ENCODE peak calls at places on chromosomes 11 and 22, in eight cellular contexts. Q is left ventricle myocardium inferior, M is ovary, B is H1, K is HFF-Myc, I is GM20000, A is HL-60, O is mucosa of descending colon. X is an unnamed sample.

GRCh38 chr11:92393218-92393617 is 168.6 kb downstream of the FAT3 start:
- DNase-seq in A (no peak), Q (no peak), B (no peak), O (no peak), I (no peak), K (no peak), M (no peak), X (no peak)

GRCh38 chr11:124209824-124210357 is 26.7 kb downstream of the OR10D3 start:
- DNase-seq in M (no peak), Q (no peak), I (no peak), A (no peak), K (no peak), B (no peak), O (no peak), X (no peak)

GRCh38 chr11:7251836-7252682 is at the start of gene SYT9:
- DNase-seq in M (peak), B (peak), K (no peak), Q (no peak), O (peak), A (no peak), I (peak), X (peak)

GRCh38 chr11:128463386-128463829 is 124.0 kb downstream of the ETS1 start:
- DNase-seq in M (peak), A (no peak), O (no peak), I (no peak), Q (no peak), B (no peak), K (no peak), X (no peak)

GRCh38 chr11:122046846-122047245 is 69.2 kb downstream of the BLID start:
- DNase-seq in I (no peak), Q (no peak), K (no peak), B (no peak), O (no peak), M (no peak), A (no peak), X (no peak)

GRCh38 chr11:19458231-19458630 is 217.5 kb upstream of the E2F8 start:
- DNase-seq in K (no peak), A (no peak), I (no peak), M (no peak), B (no peak), O (no peak), Q (no peak), X (no peak)

GRCh38 chr11:63459586-63459985 is 31.4 kb downstream of the PLAAT5 start:
- DNase-seq in I (no peak), K (no peak), Q (no peak), B (peak), A (no peak), M (no peak), O (no peak), X (no peak)

GRCh38 chr22:38766076-38766777 is 10.4 kb upstream of the SUN2 start:
- DNase-seq in A (peak), O (peak), M (peak), K (peak), Q (peak), I (peak), B (peak), X (peak)

GRCh38 chr11:110296226-110297081 is at the start of gene RDX:
- DNase-seq in I (peak), Q (peak), A (peak), O (peak), M (peak), B (peak), K (peak), X (peak)
- TF ChIP-seq CTCF in I (peak), Q (peak), A (no peak), O (no peak), M (peak), B (no peak), K (no peak), X (no peak)

GRCh38 chr11:81007046-81007445 is 1566.2 kb upstream of the TENM4 start:
- DNase-seq in B (no peak), Q (no peak), O (no peak), K (no peak), M (no peak), A (no peak), I (peak), X (no peak)
- TF ChIP-seq CTCF in B (no peak), Q (no peak), O (no peak), K (no peak), M (no peak), A (no peak), I (no peak), X (no peak)

GRCh38 chr11:61080526-61080925 is 21.8 kb upstream of the CD5 start:
- DNase-seq in A (no peak), O (no peak), B (no peak), K (no peak), I (no peak), M (no peak), Q (no peak), X (no peak)
- TF ChIP-seq CTCF in A (no peak), O (no peak), B (no peak), K (no peak), I (no peak), M (no peak), Q (no peak), X (no peak)

DNA sequence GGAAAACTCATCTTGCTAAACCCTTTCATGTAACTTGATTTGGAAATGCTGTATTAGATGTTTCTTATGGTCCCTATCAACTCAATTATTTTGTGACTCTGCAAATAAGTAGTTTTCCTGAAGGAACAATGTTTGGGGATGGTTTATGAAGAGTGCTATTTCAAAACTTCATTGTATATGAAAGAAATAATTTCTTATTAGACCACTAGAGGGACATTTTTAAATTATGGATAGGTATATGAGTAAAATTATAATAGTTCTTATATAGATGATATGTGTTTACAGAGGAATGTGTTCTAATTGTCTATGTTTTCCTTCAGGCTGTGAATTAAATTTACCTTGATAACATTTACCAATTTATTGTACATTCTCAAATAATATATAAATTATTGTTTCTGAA is 509.4 kb upstream of the RAG2 start:
- DNase-seq in A (no peak), B (no peak), K (no peak), M (no peak), O (no peak), I (no peak), Q (no peak), X (no peak)
- TF ChIP-seq CTCF in A (no peak), B (no peak), K (no peak), M (no peak), O (no peak), I (no peak), Q (no peak), X (peak)

GRCh38 chr11:57324886-57325734 is at the start of gene TNKS1BP1:
- DNase-seq in B (peak), O (peak), K (peak), A (peak), Q (peak), M (peak), I (peak), X (peak)

GRCh38 chr11:57322881-57323467 is 1.8 kb downstream of the TNKS1BP1 start:
- DNase-seq in O (no peak), A (no peak), I (no peak), K (no peak), B (no peak), Q (no peak), M (no peak), X (no peak)

GRCh38 chr11:57321996-57322880 is 2.5 kb downstream of the TNKS1BP1 start:
- DNase-seq in Q (peak), K (peak), A (no peak), M (peak), O (peak), I (no peak), B (peak), X (peak)

GRCh38 chr11:57324154-57324885 is 432 bp downstream of the TNKS1BP1 start:
- DNase-seq in B (peak), M (peak), I (no peak), O (peak), K (no peak), Q (peak), A (peak), X (peak)

GRCh38 chr11:57323503-57324153 is 1.1 kb downstream of the TNKS1BP1 start:
- DNase-seq in O (peak), I (no peak), A (no peak), M (peak), B (no peak), Q (no peak), K (no peak), X (no peak)
- TF ChIP-seq CTCF in O (no peak), I (no peak), A (no peak), M (no peak), B (no peak), Q (peak), K (no peak), X (no peak)

GRCh38 chr22:30637701-30638114 is 2.1 kb downstream of the SLC35E4 start:
- DNase-seq in B (no peak), I (no peak), K (no peak), M (no peak), Q (no peak), O (no peak), A (no peak), X (no peak)

GRCh38 chr22:30634477-30635233 is 926 bp upstream of the SLC35E4 start:
- DNase-seq in I (peak), O (peak), A (peak), B (peak), K (peak), Q (peak), M (peak), X (peak)

GRCh38 chr22:30636226-30637077 is 871 bp downstream of the SLC35E4 start:
- DNase-seq in M (peak), A (no peak), B (peak), O (peak), K (no peak), Q (peak), I (peak), X (peak)

GRCh38 chr22:30640361-30640760 is 4.8 kb downstream of the SLC35E4 start:
- DNase-seq in M (no peak), Q (no peak), K (no peak), O (no peak), B (no peak), A (no peak), I (no peak), X (no peak)

GRCh38 chr22:30635273-30636225 is at the start of gene SLC35E4:
- DNase-seq in O (peak), A (peak), K (peak), Q (peak), B (peak), I (peak), M (peak), X (peak)
- TF ChIP-seq CTCF in O (peak), A (no peak), K (peak), Q (peak), B (no peak), I (no peak), M (peak), X (no peak)

DNA sequence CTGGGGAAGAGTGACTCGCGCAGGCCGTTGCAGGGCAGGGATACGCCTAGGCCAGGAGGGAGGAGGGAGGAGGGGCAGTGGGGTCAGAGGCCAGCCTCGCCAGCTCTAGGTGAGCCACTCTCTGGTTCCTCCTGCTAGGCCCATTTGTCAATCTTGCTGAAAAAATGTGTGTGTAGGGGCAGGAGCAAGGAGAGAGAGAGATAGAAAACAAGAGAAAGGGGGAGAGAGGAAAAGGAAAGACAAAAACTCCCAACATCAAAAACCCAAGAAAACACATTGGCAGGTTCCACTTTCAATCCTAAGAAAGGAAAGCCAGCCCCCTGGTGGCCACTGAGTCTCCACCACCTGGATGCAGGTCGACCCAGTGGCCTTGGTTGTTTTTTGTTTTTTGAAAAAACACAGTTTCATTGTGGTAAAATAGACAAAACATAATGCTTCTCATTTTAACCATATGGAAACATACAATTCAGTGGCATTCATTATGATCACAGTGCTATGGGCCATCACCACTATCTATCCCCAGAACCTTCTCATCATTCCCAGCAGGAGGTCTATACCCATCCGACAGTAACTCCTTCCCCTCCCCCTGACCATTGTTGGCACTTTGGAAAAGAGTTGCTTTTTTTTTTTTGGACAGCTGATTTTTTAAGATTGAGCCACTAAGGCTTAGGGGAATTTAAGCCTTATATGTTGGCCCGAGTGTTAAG is 10.9 kb downstream of the OMP start:
- DNase-seq in M (no peak), K (no peak), I (peak), O (no peak), A (peak), B (peak), Q (no peak), X (peak)
- TF ChIP-seq CTCF in M (no peak), K (peak), I (peak), O (no peak), A (no peak), B (peak), Q (peak), X (peak)

GRCh38 chr11:111064118-111064517 is 181.4 kb upstream of the POU2AF2 start:
- DNase-seq in Q (no peak), K (no peak), O (no peak), M (no peak), B (no peak), A (no peak), I (no peak), X (no peak)

GRCh38 chr11:111067994-111068393 is 177.5 kb upstream of the POU2AF2 start:
- DNase-seq in I (no peak), K (no peak), B (no peak), A (no peak), Q (no peak), O (no peak), M (no peak), X (no peak)

GRCh38 chr11:111066861-111067260 is 178.7 kb upstream of the POU2AF2 start:
- DNase-seq in I (no peak), O (no peak), Q (no peak), A (no peak), M (no peak), K (no peak), B (no peak), X (no peak)

GRCh38 chr11:111063711-111064110 is 181.8 kb upstream of the POU2AF2 start:
- DNase-seq in A (no peak), Q (no peak), I (no peak), K (no peak), M (no peak), B (no peak), O (no peak), X (no peak)

DNA sequence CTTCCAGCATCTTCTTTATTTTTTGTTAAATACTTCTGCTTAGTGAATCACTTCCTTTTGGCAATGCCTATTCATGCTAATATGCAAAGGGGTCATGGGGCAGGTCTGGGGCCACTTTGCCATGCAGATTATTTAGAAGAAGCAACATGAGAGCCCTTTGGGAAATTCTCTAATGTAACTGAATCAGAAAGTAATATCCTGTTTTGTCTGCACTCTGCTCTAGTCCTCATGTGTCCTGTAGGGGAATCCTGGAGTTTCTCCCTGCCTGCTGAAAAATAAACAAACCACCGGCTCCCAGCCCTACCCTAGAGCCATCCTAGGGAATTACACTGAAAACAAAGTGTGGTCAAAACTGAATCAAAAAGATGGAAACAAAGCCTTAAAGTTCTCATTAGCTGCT is 176.4 kb upstream of the POU2AF2 start:
- DNase-seq in M (no peak), A (no peak), B (no peak), I (no peak), Q (no peak), O (no peak), K (peak), X (no peak)
- TF ChIP-seq CTCF in M (no peak), A (no peak), B (peak), I (no peak), Q (no peak), O (no peak), K (peak), X (peak)

DNA sequence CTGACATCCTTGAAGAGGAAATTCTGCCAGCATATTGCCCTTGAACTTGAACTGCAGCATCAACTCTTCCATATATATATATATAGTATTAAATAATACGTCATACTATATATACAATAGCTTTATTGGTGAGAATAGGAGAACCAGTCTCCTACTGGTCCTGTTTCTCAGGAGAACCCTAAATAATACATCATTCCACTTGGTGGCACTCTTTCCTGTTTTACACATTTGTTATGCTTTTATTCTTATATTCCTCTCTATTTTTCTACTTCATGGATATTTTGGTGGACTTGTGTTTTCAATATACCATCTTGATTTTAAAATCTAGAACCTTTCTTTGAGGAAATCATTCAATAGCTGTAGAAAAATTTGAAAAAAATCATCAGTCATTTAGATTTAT is 193.3 kb downstream of the TRPC6 start:
- DNase-seq in O (no peak), M (no peak), Q (no peak), I (no peak), A (no peak), B (no peak), K (no peak), X (no peak)
- TF ChIP-seq CTCF in O (no peak), M (no peak), Q (peak), I (no peak), A (no peak), B (no peak), K (no peak), X (peak)